ENCODE peak calls at places on chromosome 4, in seven cellular contexts. O is uterus, A is retinal pigment epithelial cell, V is upper lobe of right lung, U is heart right ventricle, S is lower leg skin, H is brain microvascular endothelial cell. Z is an unnamed sample.

GRCh38 chr4:144562019-144562740 is 83.8 kb upstream of the HHIP start:
- DNase-seq in O (no peak), A (no peak), V (no peak), U (no peak), S (no peak), H (no peak), Z (no peak)

GRCh38 chr4:118736867-118737266 is 51.7 kb downstream of the METTL14 start:
- DNase-seq in O (no peak), A (no peak), V (no peak), U (no peak), S (no peak), H (no peak), Z (no peak)

GRCh38 chr4:87121332-87122065 is 98.9 kb downstream of the KLHL8 start:
- DNase-seq in O (no peak), A (no peak), V (no peak), U (no peak), S (no peak), H (no peak), Z (no peak)

GRCh38 chr4:53497446-53498069 is 93.7 kb downstream of the LNX1 start:
- DNase-seq in O (peak), A (no peak), V (no peak), U (peak), S (no peak), H (no peak), Z (no peak)

GRCh38 chr4:156475322-156475721 is 496.3 kb downstream of the PDGFC start:
- DNase-seq in O (no peak), A (peak), V (no peak), U (no peak), S (no peak), H (peak), Z (peak)

GRCh38 chr4:99362768-99363167 is 10.2 kb upstream of the ADH1C start:
- DNase-seq in O (no peak), A (no peak), V (no peak), U (peak), S (no peak), H (no peak), Z (no peak)

GRCh38 chr4:182144621-182145359 is 98.4 kb upstream of the TENM3 start:
- DNase-seq in O (peak), A (no peak), V (no peak), U (no peak), S (no peak), H (no peak), Z (no peak)

GRCh38 chr4:109588176-109588575 is 28.1 kb downstream of the MCUB start:
- DNase-seq in O (no peak), A (no peak), V (no peak), U (no peak), S (no peak), H (no peak), Z (no peak)

GRCh38 chr4:79217043-79217442 is 108.8 kb downstream of the NAA11 start:
- DNase-seq in O (no peak), A (no peak), V (no peak), U (no peak), S (no peak), H (no peak), Z (no peak)

GRCh38 chr4:138494931-138495330 is 252.8 kb upstream of the SLC7A11 start:
- DNase-seq in O (no peak), A (no peak), V (no peak), U (no peak), S (no peak), H (peak), Z (no peak)
- TF ChIP-seq CTCF in O (no peak), A (peak), V (peak), U (no peak), S (no peak), H (peak), Z (peak)

GRCh38 chr4:68342139-68342538 is 7.8 kb downstream of the YTHDC1 start:
- DNase-seq in O (no peak), A (no peak), V (no peak), U (no peak), S (no peak), H (peak), Z (peak)
- H3K4me3 ChIP-seq in O (no peak), A (no peak), V (no peak), U (no peak), S (no peak), H (no peak), Z (no peak)

DNA sequence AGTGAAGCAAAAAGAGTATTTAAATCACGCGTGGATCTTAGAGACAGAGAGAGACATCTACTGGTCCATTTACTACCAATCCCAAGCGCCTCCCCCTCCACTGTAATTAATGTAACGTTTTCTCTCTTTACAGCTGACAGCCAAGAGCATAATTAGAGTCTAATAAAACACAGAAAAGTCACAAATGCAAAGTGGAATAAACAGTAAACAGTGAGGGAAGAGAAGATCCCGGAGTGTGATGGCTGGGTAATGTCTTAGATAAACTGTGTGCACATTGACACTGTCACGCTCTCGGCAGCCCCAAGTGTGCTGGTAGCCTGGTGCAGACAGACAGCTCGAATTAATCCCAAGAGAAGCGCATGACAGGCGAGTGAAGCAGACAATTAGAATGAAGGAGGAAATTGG is 100.3 kb downstream of the CXXC4 start:
- DNase-seq in O (no peak), A (no peak), V (no peak), U (peak), S (no peak), H (no peak), Z (no peak)
- TF ChIP-seq CTCF in O (no peak), A (no peak), V (no peak), U (no peak), S (no peak), H (no peak), Z (no peak)

DNA sequence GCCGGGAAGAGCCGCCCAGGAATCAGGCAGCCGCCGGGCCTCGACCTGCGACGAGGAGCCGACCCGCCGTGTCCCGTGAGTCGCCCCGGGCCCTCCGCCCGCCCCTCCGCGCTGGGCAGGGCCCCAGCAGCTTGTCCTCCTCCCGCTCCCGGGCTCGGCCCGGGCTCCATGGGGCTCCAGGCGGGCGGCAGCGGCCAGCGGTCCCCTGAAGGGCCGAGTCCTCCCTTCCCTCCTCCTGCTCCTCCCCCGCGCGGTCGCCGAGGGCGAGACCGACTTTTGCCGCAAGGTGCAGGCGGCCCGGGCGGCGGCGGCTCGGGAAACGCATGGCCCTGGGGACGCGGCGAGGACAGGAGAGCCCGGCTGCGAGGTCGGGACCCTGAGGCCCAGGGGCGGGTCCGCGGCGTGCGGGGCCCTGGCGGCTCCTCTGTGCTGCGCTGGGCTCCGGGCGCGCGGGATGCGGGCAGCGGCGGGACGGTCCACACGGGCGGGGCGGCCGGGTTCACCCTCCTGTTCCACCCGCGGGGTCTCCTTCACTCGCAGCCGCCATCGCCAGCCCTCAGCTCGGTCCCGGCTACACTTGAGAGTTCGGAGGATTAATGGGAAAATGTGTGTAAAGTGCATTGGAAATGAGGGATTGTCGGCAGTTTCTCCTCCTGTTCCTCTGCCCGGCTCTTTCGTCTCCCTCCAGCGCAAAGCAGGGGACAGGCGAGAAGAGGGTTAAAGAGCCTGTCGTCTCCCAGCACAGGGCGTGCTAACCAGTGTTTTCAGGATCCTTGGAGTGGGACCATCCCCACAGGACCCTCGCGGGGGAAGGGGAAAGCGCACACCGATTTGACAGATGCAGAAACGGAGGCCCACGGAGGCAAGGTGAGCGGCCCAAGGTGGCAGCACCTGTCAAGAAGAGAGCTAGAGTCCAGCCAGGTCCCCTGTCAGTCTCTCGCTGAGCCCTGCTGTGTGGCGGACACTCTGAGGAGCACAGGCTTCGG is 16.6 kb upstream of the ZNF718 start:
- DNase-seq in O (no peak), A (no peak), V (no peak), U (no peak), S (no peak), H (no peak), Z (no peak)
- H3K4me3 ChIP-seq in O (peak), A (peak), V (no peak), U (peak), S (no peak), H (no peak), Z (peak)

GRCh38 chr4:65880594-65880993 is 210.3 kb upstream of the EPHA5 start:
- DNase-seq in O (no peak), A (no peak), V (no peak), U (no peak), S (no peak), H (no peak), Z (no peak)
- TF ChIP-seq CTCF in O (no peak), A (no peak), V (no peak), U (no peak), S (no peak), H (no peak), Z (no peak)